ENCODE peak calls at places on chromosomes 11 and 22, in eight cellular contexts. One of them, this sample, is unnamed.

GRCh38 chr22:41074941-41075710 is 17.3 kb upstream of the EP300 start:
- DNase-seq in HFF-Myc: no peak
- DNase-seq in brain microvascular endothelial cell: no peak
- DNase-seq in body of pancreas: no peak
- DNase-seq in NB4: no peak
- DNase-seq in tibial artery: no peak
- DNase-seq in A549: no peak
- DNase-seq in fibroblast of the aortic adventitia: no peak
- DNase-seq in this sample: no peak

GRCh38 chr11:129946256-129946655 is 50.9 kb upstream of the NFRKB start:
- DNase-seq in HFF-Myc: no peak
- DNase-seq in A549: no peak
- DNase-seq in fibroblast of the aortic adventitia: no peak
- DNase-seq in body of pancreas: no peak
- DNase-seq in tibial artery: no peak
- DNase-seq in brain microvascular endothelial cell: no peak
- DNase-seq in NB4: peak; percentile 46
- DNase-seq in this sample: no peak

GRCh38 chr22:50641696-50642607 is 14.0 kb upstream of the ARSA start:
- DNase-seq in HFF-Myc: no peak
- DNase-seq in body of pancreas: no peak
- DNase-seq in NB4: peak; percentile 19
- DNase-seq in tibial artery: no peak
- DNase-seq in A549: no peak
- DNase-seq in fibroblast of the aortic adventitia: no peak
- DNase-seq in brain microvascular endothelial cell: peak; percentile 16
- DNase-seq in this sample: no peak

GRCh38 chr22:48249721-48250268 is 1487.3 kb downstream of the TBC1D22A start:
- DNase-seq in HFF-Myc: no peak
- DNase-seq in body of pancreas: no peak
- DNase-seq in A549: no peak
- DNase-seq in brain microvascular endothelial cell: no peak
- DNase-seq in fibroblast of the aortic adventitia: no peak
- DNase-seq in tibial artery: no peak
- DNase-seq in NB4: no peak
- DNase-seq in this sample: no peak

GRCh38 chr11:104529213-104529612 is 365.3 kb upstream of the PDGFD start:
- DNase-seq in fibroblast of the aortic adventitia: no peak
- DNase-seq in brain microvascular endothelial cell: no peak
- DNase-seq in body of pancreas: no peak
- DNase-seq in A549: no peak
- DNase-seq in NB4: no peak
- DNase-seq in tibial artery: no peak
- DNase-seq in HFF-Myc: no peak
- DNase-seq in this sample: peak; percentile 51

GRCh38 chr11:35138949-35139881 is at the start of gene CD44:
- DNase-seq in A549: peak; percentile 83
- DNase-seq in tibial artery: peak; percentile 83
- DNase-seq in HFF-Myc: peak; percentile 76
- DNase-seq in fibroblast of the aortic adventitia: peak; percentile 88
- DNase-seq in NB4: peak; percentile 88
- DNase-seq in brain microvascular endothelial cell: peak; percentile 56
- DNase-seq in body of pancreas: peak; percentile 83
- DNase-seq in this sample: no peak

GRCh38 chr11:106208795-106209194 is 131.3 kb downstream of the AASDHPPT start:
- DNase-seq in fibroblast of the aortic adventitia: no peak
- DNase-seq in HFF-Myc: no peak
- DNase-seq in A549: no peak
- DNase-seq in NB4: no peak
- DNase-seq in body of pancreas: peak; percentile 70
- DNase-seq in brain microvascular endothelial cell: no peak
- DNase-seq in tibial artery: no peak
- DNase-seq in this sample: no peak

GRCh38 chr22:44972363-44973083 is 37.3 kb downstream of the PHF21B start:
- DNase-seq in brain microvascular endothelial cell: no peak
- DNase-seq in A549: no peak
- DNase-seq in HFF-Myc: no peak
- DNase-seq in body of pancreas: no peak
- DNase-seq in tibial artery: no peak
- DNase-seq in NB4: no peak
- DNase-seq in fibroblast of the aortic adventitia: peak; percentile 24
- DNase-seq in this sample: no peak

GRCh38 chr22:39457546-39458442 is 982 bp downstream of the MGAT3 start:
- DNase-seq in A549: no peak
- DNase-seq in HFF-Myc: no peak
- DNase-seq in brain microvascular endothelial cell: no peak
- DNase-seq in tibial artery: no peak
- DNase-seq in fibroblast of the aortic adventitia: no peak
- DNase-seq in NB4: peak; percentile 72
- DNase-seq in body of pancreas: no peak
- DNase-seq in this sample: no peak
- H3K4me3 ChIP-seq in A549: peak overlapping the region; percentile 62
- H3K4me3 ChIP-seq in HFF-Myc: no peak overlapping the region
- H3K4me3 ChIP-seq in brain microvascular endothelial cell: peak overlapping the region; percentile 5
- H3K4me3 ChIP-seq in tibial artery: peak overlapping the region; percentile 49
- H3K4me3 ChIP-seq in fibroblast of the aortic adventitia: no peak overlapping the region
- H3K4me3 ChIP-seq in NB4: peak overlapping the region; percentile 11
- H3K4me3 ChIP-seq in body of pancreas: no peak overlapping the region
- H3K4me3 ChIP-seq in this sample: peak overlapping the region; percentile 34

GRCh38 chr11:117564321-117564720 is 232.7 kb downstream of the DSCAML1 start:
- DNase-seq in NB4: no peak
- DNase-seq in HFF-Myc: no peak
- DNase-seq in body of pancreas: no peak
- DNase-seq in tibial artery: no peak
- DNase-seq in fibroblast of the aortic adventitia: no peak
- DNase-seq in brain microvascular endothelial cell: no peak
- DNase-seq in A549: no peak
- DNase-seq in this sample: no peak
- H3K4me3 ChIP-seq in NB4: no peak overlapping the region
- H3K4me3 ChIP-seq in HFF-Myc: no peak overlapping the region
- H3K4me3 ChIP-seq in body of pancreas: no peak overlapping the region
- H3K4me3 ChIP-seq in tibial artery: no peak overlapping the region
- H3K4me3 ChIP-seq in fibroblast of the aortic adventitia: no peak overlapping the region
- H3K4me3 ChIP-seq in brain microvascular endothelial cell: no peak overlapping the region
- H3K4me3 ChIP-seq in A549: no peak overlapping the region
- H3K4me3 ChIP-seq in this sample: no peak overlapping the region

GRCh38 chr11:122743093-122743741 is 87.7 kb downstream of the UBASH3B start:
- DNase-seq in brain microvascular endothelial cell: no peak
- DNase-seq in HFF-Myc: no peak
- DNase-seq in body of pancreas: no peak
- DNase-seq in NB4: no peak
- DNase-seq in tibial artery: no peak
- DNase-seq in A549: no peak
- DNase-seq in fibroblast of the aortic adventitia: no peak
- DNase-seq in this sample: no peak
- H3K4me3 ChIP-seq in brain microvascular endothelial cell: no peak overlapping the region
- H3K4me3 ChIP-seq in HFF-Myc: no peak overlapping the region
- H3K4me3 ChIP-seq in body of pancreas: no peak overlapping the region
- H3K4me3 ChIP-seq in NB4: no peak overlapping the region
- H3K4me3 ChIP-seq in tibial artery: no peak overlapping the region
- H3K4me3 ChIP-seq in A549: no peak overlapping the region
- H3K4me3 ChIP-seq in fibroblast of the aortic adventitia: no peak overlapping the region
- H3K4me3 ChIP-seq in this sample: no peak overlapping the region

DNA sequence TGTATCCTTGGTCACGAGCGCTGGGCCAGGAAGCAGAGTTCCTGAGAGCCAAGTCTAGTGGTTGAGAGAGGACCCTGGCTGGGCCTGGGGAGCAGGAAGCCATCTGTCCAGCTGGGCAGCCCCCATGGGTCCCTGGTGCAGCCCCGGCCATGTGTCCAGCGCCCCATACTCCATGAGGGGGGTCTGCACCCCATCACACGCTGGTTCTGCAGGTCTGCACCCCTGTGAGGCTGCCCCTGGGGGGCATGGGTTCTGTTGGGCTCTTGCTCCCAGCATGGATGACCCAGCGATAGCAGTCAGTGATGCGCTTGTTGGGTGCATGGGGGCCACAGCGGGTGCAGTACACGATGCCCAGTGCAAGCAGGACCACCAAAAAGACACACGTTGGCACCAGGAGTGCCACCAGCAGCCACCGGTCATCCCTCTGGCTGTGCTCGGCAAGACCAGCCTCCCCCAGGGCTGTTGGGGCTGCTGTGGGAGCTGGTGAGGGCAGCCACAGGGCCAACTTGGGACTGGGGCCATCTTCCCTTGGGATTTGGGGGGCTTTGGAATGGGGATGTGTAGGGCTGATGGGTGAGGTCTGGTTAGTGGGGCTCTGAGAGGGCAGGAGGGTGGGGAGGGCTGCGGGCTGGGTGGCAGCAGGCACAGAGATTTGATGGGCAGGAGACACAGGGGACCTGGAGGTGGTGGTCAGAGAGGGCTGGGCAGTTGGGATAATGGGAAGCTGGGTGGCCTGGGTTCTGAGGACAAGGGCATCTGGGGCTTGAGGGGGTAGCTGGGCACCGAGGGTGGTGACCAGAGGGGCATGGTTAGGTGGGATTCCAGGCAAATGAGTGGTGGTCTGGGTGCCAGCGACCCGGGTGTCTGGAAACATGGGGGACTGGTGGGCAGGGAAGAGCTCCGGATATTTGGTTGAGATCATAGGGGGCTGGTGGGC is 2.0 kb downstream of the CD248 start:
- DNase-seq in brain microvascular endothelial cell: no peak
- DNase-seq in body of pancreas: no peak
- DNase-seq in NB4: no peak
- DNase-seq in HFF-Myc: no peak
- DNase-seq in A549: no peak
- DNase-seq in fibroblast of the aortic adventitia: no peak
- DNase-seq in tibial artery: no peak
- DNase-seq in this sample: no peak
- H3K4me3 ChIP-seq in brain microvascular endothelial cell: peak overlapping the region; percentile 54
- H3K4me3 ChIP-seq in body of pancreas: no peak overlapping the region
- H3K4me3 ChIP-seq in NB4: no peak overlapping the region
- H3K4me3 ChIP-seq in HFF-Myc: peak overlapping the region; percentile 58
- H3K4me3 ChIP-seq in A549: no peak overlapping the region
- H3K4me3 ChIP-seq in fibroblast of the aortic adventitia: peak overlapping the region; percentile 98
- H3K4me3 ChIP-seq in tibial artery: peak overlapping the region; percentile 59
- H3K4me3 ChIP-seq in this sample: peak overlapping the region; percentile 62

DNA sequence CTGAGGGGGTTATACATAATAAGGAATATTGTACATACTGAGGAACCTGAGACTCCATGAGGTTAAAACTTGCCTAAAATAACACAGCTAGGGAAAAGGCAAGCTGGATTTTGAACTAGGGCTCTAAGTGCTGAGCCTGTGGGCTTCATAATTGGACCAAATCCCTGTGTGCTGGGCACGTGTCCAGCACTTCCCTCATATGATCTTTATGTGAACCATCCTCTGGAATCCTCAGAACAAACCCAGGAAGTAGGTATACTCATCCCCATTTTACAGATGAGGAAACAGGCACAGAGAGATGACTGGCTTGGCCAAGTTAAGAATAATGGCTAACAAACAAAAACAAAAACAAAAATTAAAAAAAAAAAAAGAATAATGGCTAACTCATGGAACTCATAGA is 14.9 kb downstream of the RTN4RL2 start:
- DNase-seq in tibial artery: no peak
- DNase-seq in HFF-Myc: no peak
- DNase-seq in body of pancreas: no peak
- DNase-seq in NB4: no peak
- DNase-seq in fibroblast of the aortic adventitia: no peak
- DNase-seq in A549: no peak
- DNase-seq in brain microvascular endothelial cell: no peak
- DNase-seq in this sample: no peak
- H3K4me3 ChIP-seq in tibial artery: no peak overlapping the region
- H3K4me3 ChIP-seq in HFF-Myc: no peak overlapping the region
- H3K4me3 ChIP-seq in body of pancreas: no peak overlapping the region
- H3K4me3 ChIP-seq in NB4: no peak overlapping the region
- H3K4me3 ChIP-seq in fibroblast of the aortic adventitia: no peak overlapping the region
- H3K4me3 ChIP-seq in A549: no peak overlapping the region
- H3K4me3 ChIP-seq in brain microvascular endothelial cell: no peak overlapping the region
- H3K4me3 ChIP-seq in this sample: no peak overlapping the region

DNA sequence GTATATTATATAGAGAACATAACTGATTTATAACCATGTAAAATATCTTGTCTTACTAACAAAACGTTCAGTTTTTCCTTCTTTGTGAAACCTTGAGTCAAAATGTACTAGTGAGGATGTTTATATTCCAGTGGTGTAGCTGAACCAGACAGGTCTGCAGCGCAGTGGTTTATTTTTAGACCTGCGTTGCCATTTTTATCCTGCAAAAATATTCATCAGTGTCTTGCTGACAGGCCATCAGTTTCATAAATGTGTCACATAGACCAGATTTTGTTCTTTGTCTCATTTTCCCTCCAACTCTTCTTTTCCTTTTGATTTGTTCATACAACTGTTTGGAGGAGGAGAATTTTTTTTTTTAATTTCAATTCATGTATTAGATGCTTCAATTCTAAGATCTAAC is 43.1 kb downstream of the HSD17B12 start:
- DNase-seq in brain microvascular endothelial cell: no peak
- DNase-seq in HFF-Myc: no peak
- DNase-seq in NB4: no peak
- DNase-seq in A549: no peak
- DNase-seq in body of pancreas: no peak
- DNase-seq in tibial artery: no peak
- DNase-seq in fibroblast of the aortic adventitia: no peak
- DNase-seq in this sample: no peak
- H3K4me3 ChIP-seq in brain microvascular endothelial cell: no peak overlapping the region
- H3K4me3 ChIP-seq in HFF-Myc: no peak overlapping the region
- H3K4me3 ChIP-seq in NB4: no peak overlapping the region
- H3K4me3 ChIP-seq in A549: no peak overlapping the region
- H3K4me3 ChIP-seq in body of pancreas: no peak overlapping the region
- H3K4me3 ChIP-seq in tibial artery: no peak overlapping the region
- H3K4me3 ChIP-seq in fibroblast of the aortic adventitia: no peak overlapping the region
- H3K4me3 ChIP-seq in this sample: no peak overlapping the region

DNA sequence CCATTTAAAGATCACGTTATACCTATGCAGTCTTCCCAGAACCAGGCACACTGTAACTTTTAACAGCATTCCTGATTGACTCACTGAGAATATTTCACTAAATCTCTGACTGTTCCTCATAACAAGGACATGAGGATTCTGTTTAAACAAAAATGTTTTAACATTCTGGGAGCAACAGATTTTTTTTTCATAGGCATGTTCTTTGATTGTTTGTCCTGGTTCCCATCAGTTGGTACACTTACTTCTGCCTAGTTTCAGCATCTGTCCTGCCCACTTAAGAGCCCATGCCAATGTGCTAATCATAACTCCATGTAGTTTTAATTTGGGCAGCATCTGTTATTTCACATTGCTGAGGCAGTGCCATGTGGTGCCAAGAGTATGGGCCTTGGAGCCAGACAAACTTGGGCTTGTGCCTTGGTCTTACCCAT is 138.5 kb upstream of the CTSC start:
- DNase-seq in fibroblast of the aortic adventitia: peak; percentile 46
- DNase-seq in tibial artery: no peak
- DNase-seq in A549: no peak
- DNase-seq in NB4: no peak
- DNase-seq in HFF-Myc: no peak
- DNase-seq in brain microvascular endothelial cell: no peak
- DNase-seq in body of pancreas: no peak
- DNase-seq in this sample: no peak
- H3K4me3 ChIP-seq in fibroblast of the aortic adventitia: no peak overlapping the region
- H3K4me3 ChIP-seq in tibial artery: no peak overlapping the region
- H3K4me3 ChIP-seq in A549: no peak overlapping the region
- H3K4me3 ChIP-seq in NB4: no peak overlapping the region
- H3K4me3 ChIP-seq in HFF-Myc: no peak overlapping the region
- H3K4me3 ChIP-seq in brain microvascular endothelial cell: no peak overlapping the region
- H3K4me3 ChIP-seq in body of pancreas: no peak overlapping the region
- H3K4me3 ChIP-seq in this sample: no peak overlapping the region

GRCh38 chr11:12192796-12193514 is 82.6 kb downstream of the MICAL2 start:
- DNase-seq in HFF-Myc: no peak
- DNase-seq in tibial artery: no peak
- DNase-seq in A549: no peak
- DNase-seq in body of pancreas: peak; percentile 74
- DNase-seq in NB4: no peak
- DNase-seq in brain microvascular endothelial cell: no peak
- DNase-seq in fibroblast of the aortic adventitia: no peak
- DNase-seq in this sample: no peak
- H3K4me3 ChIP-seq in HFF-Myc: no peak overlapping the region
- H3K4me3 ChIP-seq in tibial artery: no peak overlapping the region
- H3K4me3 ChIP-seq in A549: no peak overlapping the region
- H3K4me3 ChIP-seq in body of pancreas: no peak overlapping the region
- H3K4me3 ChIP-seq in NB4: no peak overlapping the region
- H3K4me3 ChIP-seq in brain microvascular endothelial cell: no peak overlapping the region
- H3K4me3 ChIP-seq in fibroblast of the aortic adventitia: no peak overlapping the region
- H3K4me3 ChIP-seq in this sample: no peak overlapping the region